ENCODE peak calls at places on chromosomes 16 and 17, in four cellular contexts. Y is GM12865, B is pancreas, W is HFFc6. D is an unnamed sample.

GRCh38 chr17:47315451-47316266 is 8.1 kb upstream of the EFCAB13 start:
- DNase-seq in Y (peak), B (no peak), W (peak), D (peak)

GRCh38 chr16:11329080-11329491 is 16.2 kb upstream of the RMI2 start:
- DNase-seq in Y (peak), B (no peak), W (no peak), D (no peak)

GRCh38 chr17:83071966-83072562 is 7.3 kb upstream of the METRNL start:
- DNase-seq in Y (no peak), B (peak), W (no peak), D (no peak)

GRCh38 chr17:21037117-21037803 is 5.6 kb downstream of the USP22 start:
- DNase-seq in Y (no peak), B (no peak), W (no peak), D (no peak)

GRCh38 chr16:87608400-87608985 is 6.2 kb downstream of the JPH3 start:
- DNase-seq in Y (peak), B (peak), W (peak), D (peak)

GRCh38 chr17:64457156-64457555 is 8.2 kb downstream of the MILR1 start:
- DNase-seq in Y (peak), B (no peak), W (no peak), D (no peak)

GRCh38 chr17:74497471-74497870 is 31.0 kb downstream of the CD300A start:
- DNase-seq in Y (no peak), B (no peak), W (no peak), D (no peak)

GRCh38 chr16:88816736-88817535 is 5.2 kb upstream of the APRT start:
- DNase-seq in Y (no peak), B (no peak), W (no peak), D (no peak)

GRCh38 chr17:47621293-47622178 is 28.2 kb upstream of the KPNB1 start:
- DNase-seq in Y (no peak), B (no peak), W (peak), D (no peak)

GRCh38 chr16:11198817-11199216 is 57.2 kb downstream of the SOCS1 start:
- DNase-seq in Y (no peak), B (no peak), W (no peak), D (peak)

GRCh38 chr16:877242-878065 is 76.9 kb upstream of the GNG13 start:
- DNase-seq in Y (no peak), B (no peak), W (no peak), D (no peak)

GRCh38 chr17:74408830-74409229 is 23.1 kb upstream of the GPRC5C start:
- DNase-seq in Y (no peak), B (no peak), W (no peak), D (no peak)

GRCh38 chr17:39658346-39658745 is 6.8 kb upstream of the TCAP start:
- DNase-seq in Y (no peak), B (no peak), W (no peak), D (no peak)

GRCh38 chr16:56202036-56202435 is 10.7 kb downstream of the GNAO1 start:
- DNase-seq in Y (peak), B (no peak), W (no peak), D (peak)

GRCh38 chr17:29138184-29138955 is 41.8 kb downstream of the MYO18A start:
- DNase-seq in Y (peak), B (no peak), W (peak), D (no peak)

GRCh38 chr17:70053241-70054234 is 21.5 kb upstream of the KCNJ16 start:
- DNase-seq in Y (no peak), B (no peak), W (no peak), D (no peak)

GRCh38 chr17:14926526-14927122 is 338.5 kb downstream of the PMP22 start:
- DNase-seq in Y (peak), B (peak), W (peak), D (peak)

GRCh38 chr17:73268582-73269328 is 7.1 kb upstream of the CPSF4L start:
- DNase-seq in Y (peak), B (peak), W (no peak), D (no peak)

GRCh38 chr16:31143036-31143888 is 6.6 kb downstream of the PRSS36 start:
- DNase-seq in Y (no peak), B (peak), W (no peak), D (no peak)

GRCh38 chr17:28335959-28336871 is 654 bp downstream of the TNFAIP1 start:
- DNase-seq in Y (no peak), B (peak), W (peak), D (peak)

GRCh38 chr17:65294184-65294719 is 157.1 kb downstream of the RGS9 start:
- DNase-seq in Y (peak), B (peak), W (peak), D (peak)

GRCh38 chr17:61307905-61308886 is 91.4 kb upstream of the TBX2 start:
- DNase-seq in Y (no peak), B (no peak), W (peak), D (no peak)

GRCh38 chr16:67395458-67396158 is 2.3 kb upstream of the TPPP3 start:
- DNase-seq in Y (no peak), B (peak), W (no peak), D (no peak)

GRCh38 chr17:67528751-67529436 is 151.8 kb downstream of the PITPNC1 start:
- DNase-seq in Y (no peak), B (peak), W (peak), D (peak)

GRCh38 chr17:42518755-42519545 is 17.1 kb upstream of the NAGLU start:
- DNase-seq in Y (no peak), B (no peak), W (peak), D (peak)

GRCh38 chr17:6461246-6461645 is 17.0 kb downstream of the PIMREG start:
- DNase-seq in Y (no peak), B (no peak), W (no peak), D (no peak)

GRCh38 chr16:85935957-85936760 is 37.2 kb downstream of the IRF8 start:
- DNase-seq in Y (peak), B (no peak), W (no peak), D (peak)

GRCh38 chr17:42114118-42114517 is 1.6 kb upstream of the DHX58 start:
- DNase-seq in Y (no peak), B (no peak), W (no peak), D (no peak)

GRCh38 chr17:17976931-17977570 is 4.4 kb downstream of the DRC3 start:
- DNase-seq in Y (no peak), B (no peak), W (no peak), D (no peak)

D was measured in small intestine.